ENCODE peak calls at places on chromosomes 12 and 14, in eight cellular contexts. P is suprapubic skin, C is GM12878, I is H1, X is K562, E is prostate gland, T is HCT116, W is transverse colon. K is an unnamed sample.

GRCh38 chr12:9634177-9634803 is 26.6 kb upstream of the KLRB1 start:
- DNase-seq in P (no peak), C (no peak), I (no peak), X (peak; percentile 31), E (peak; percentile 60), T (no peak), W (peak; percentile 73), K (no peak)

GRCh38 chr12:6942331-6942665 is 1.3 kb upstream of the RNU7-1 start:
- DNase-seq in P (no peak), C (no peak), I (no peak), X (no peak), E (no peak), T (no peak), W (no peak), K (no peak)

GRCh38 chr12:64080319-64081008 is 141.6 kb downstream of the KICS2 start:
- DNase-seq in P (no peak), C (no peak), I (no peak), X (no peak), E (peak; percentile 65), T (peak; percentile 56), W (peak; percentile 52), K (no peak)

GRCh38 chr14:103522028-103522581 is 525 bp downstream of the CKB start:
- DNase-seq in P (peak; percentile 76), C (no peak), I (no peak), X (peak; percentile 66), E (no peak), T (no peak), W (no peak), K (no peak)

GRCh38 chr12:12521923-12522322 is 40.7 kb downstream of the DUSP16 start:
- DNase-seq in P (no peak), C (no peak), I (no peak), X (no peak), E (no peak), T (no peak), W (no peak), K (no peak)

GRCh38 chr14:24435192-24435810 is 5.5 kb downstream of the KHNYN start:
- DNase-seq in P (peak; percentile 32), C (no peak), I (no peak), X (no peak), E (no peak), T (no peak), W (no peak), K (peak; percentile 83)

GRCh38 chr14:68973639-68974038 is 5.5 kb downstream of the ACTN1 start:
- DNase-seq in P (no peak), C (no peak), I (no peak), X (no peak), E (no peak), T (no peak), W (no peak), K (no peak)

GRCh38 chr14:35261774-35262173 is 30.4 kb upstream of the PSMA6 start:
- DNase-seq in P (no peak), C (no peak), I (no peak), X (no peak), E (no peak), T (no peak), W (no peak), K (no peak)

GRCh38 chr12:31590730-31591307 is at the start of gene DENND5B:
- DNase-seq in P (peak; percentile 69), C (no peak), I (no peak), X (peak; percentile 80), E (peak; percentile 50), T (no peak), W (peak; percentile 82), K (no peak)

GRCh38 chr12:575948-576612 is 87.2 kb downstream of the NINJ2 start:
- DNase-seq in P (peak; percentile 83), C (peak; percentile 40), I (no peak), X (peak; percentile 84), E (peak; percentile 33), T (peak; percentile 41), W (peak; percentile 84), K (no peak)

GRCh38 chr12:105382771-105383632 is 52.5 kb downstream of the C12orf75 start:
- DNase-seq in P (no peak), C (peak; percentile 17), I (no peak), X (peak; percentile 62), E (peak; percentile 30), T (peak; percentile 41), W (no peak), K (peak; percentile 70)

GRCh38 chr14:89915114-89915878 is 39.2 kb downstream of the EFCAB11 start:
- DNase-seq in P (no peak), C (peak; percentile 25), I (no peak), X (peak; percentile 53), E (peak; percentile 59), T (peak; percentile 57), W (peak; percentile 65), K (no peak)

GRCh38 chr12:120669055-120669828 is 17.7 kb upstream of the MLEC start:
- DNase-seq in P (no peak), C (peak; percentile 79), I (no peak), X (no peak), E (no peak), T (no peak), W (peak; percentile 55), K (no peak)

GRCh38 chr12:46209165-46209564 is 59.7 kb downstream of the SLC38A1 start:
- DNase-seq in P (no peak), C (no peak), I (no peak), X (no peak), E (no peak), T (no peak), W (no peak), K (no peak)

GRCh38 chr14:92687681-92688433 is 60.6 kb downstream of the LGMN start:
- DNase-seq in P (no peak), C (no peak), I (no peak), X (no peak), E (no peak), T (no peak), W (no peak), K (no peak)

GRCh38 chr14:81211844-81212243 is 8.9 kb downstream of the GTF2A1 start:
- DNase-seq in P (no peak), C (no peak), I (no peak), X (no peak), E (no peak), T (no peak), W (no peak), K (no peak)

GRCh38 chr12:103742349-103742784 is 98.7 kb downstream of the NT5DC3 start:
- DNase-seq in P (no peak), C (no peak), I (no peak), X (no peak), E (peak; percentile 58), T (no peak), W (peak; percentile 59), K (no peak)

GRCh38 chr12:63978519-63978918 is 134.0 kb downstream of the SRGAP1 start:
- DNase-seq in P (no peak), C (no peak), I (no peak), X (no peak), E (no peak), T (peak; percentile 58), W (no peak), K (no peak)

GRCh38 chr14:64721899-64722298 is 17.7 kb downstream of the PLEKHG3 start:
- DNase-seq in P (no peak), C (no peak), I (no peak), X (no peak), E (no peak), T (no peak), W (no peak), K (no peak)

GRCh38 chr12:48019639-48020265 is 15.5 kb upstream of the COL2A1 start:
- DNase-seq in P (no peak), C (no peak), I (no peak), X (no peak), E (no peak), T (no peak), W (no peak), K (no peak)

GRCh38 chr12:48022180-48022521 is 17.9 kb upstream of the COL2A1 start:
- DNase-seq in P (no peak), C (no peak), I (no peak), X (no peak), E (no peak), T (no peak), W (no peak), K (no peak)

GRCh38 chr12:48023386-48023785 is 19.1 kb upstream of the COL2A1 start:
- DNase-seq in P (no peak), C (no peak), I (no peak), X (no peak), E (no peak), T (no peak), W (no peak), K (no peak)

GRCh38 chr12:48022676-48023385 is 18.6 kb upstream of the COL2A1 start:
- DNase-seq in P (no peak), C (no peak), I (no peak), X (no peak), E (peak; percentile 52), T (no peak), W (no peak), K (no peak)

GRCh38 chr12:48021485-48022179 is 17.4 kb upstream of the COL2A1 start:
- DNase-seq in P (no peak), C (no peak), I (peak; percentile 97), X (no peak), E (no peak), T (no peak), W (peak; percentile 55), K (no peak)
- TF ChIP-seq POLR2AphosphoS5 in P (no peak), C (no peak), I (peak; percentile 81), X (no peak), E (no peak), T (no peak), W (no peak), K (no peak)

GRCh38 chr14:22039938-22040780 is 366.5 kb upstream of the OR4E1 start:
- DNase-seq in P (no peak), C (no peak), I (no peak), X (no peak), E (no peak), T (peak; percentile 18), W (no peak), K (no peak)
- H3K27ac ChIP-seq in P (no peak overlapping the region), C (no peak overlapping the region), I (no peak overlapping the region), X (no peak overlapping the region), E (no peak overlapping the region), T (no peak overlapping the region), W (no peak overlapping the region), K (no peak overlapping the region)

GRCh38 chr12:53223006-53223305 is 9.1 kb downstream of the RARG start:
- DNase-seq in P (no peak), C (no peak), I (no peak), X (no peak), E (no peak), T (no peak), W (no peak), K (no peak)

GRCh38 chr12:53219956-53220856 is 11.8 kb downstream of the RARG start:
- DNase-seq in P (no peak), C (no peak), I (no peak), X (peak; percentile 82), E (peak; percentile 63), T (peak; percentile 46), W (peak; percentile 77), K (no peak)

GRCh38 chr12:53222170-53223005 is 9.6 kb downstream of the RARG start:
- DNase-seq in P (no peak), C (no peak), I (no peak), X (no peak), E (no peak), T (no peak), W (no peak), K (no peak)

GRCh38 chr12:53220857-53221202 is 11.2 kb downstream of the RARG start:
- DNase-seq in P (peak; percentile 91), C (peak; percentile 69), I (no peak), X (peak; percentile 95), E (peak; percentile 84), T (peak; percentile 83), W (peak; percentile 92), K (peak; percentile 97)

GRCh38 chr12:53221203-53222076 is 10.6 kb downstream of the RARG start:
- DNase-seq in P (peak; percentile 85), C (no peak), I (no peak), X (peak; percentile 82), E (peak; percentile 77), T (no peak), W (peak; percentile 82), K (no peak)
- TF ChIP-seq POLR2A in P (no peak), C (peak; percentile 81), I (no peak), X (peak; percentile 87), E (peak; percentile 15), T (peak; percentile 67), W (peak; percentile 89), K (no peak)

GRCh38 chr12:113158439-113159203 is 9.1 kb downstream of the CFAP73 start:
- DNase-seq in P (no peak), C (no peak), I (no peak), X (no peak), E (no peak), T (no peak), W (no peak), K (no peak)
- TF ChIP-seq POLR2AphosphoS5 in P (no peak), C (no peak), I (no peak), X (no peak), E (no peak), T (no peak), W (no peak), K (no peak)

K was measured in esophagus muscularis mucosa.